ENCODE peak calls at places on chromosomes 16 and 17, in nine cellular contexts. F is CD8-positive, alpha-beta T cell; U is nephron progenitor cell; Q is cardiac muscle cell; V is fibroblast of lung; A is AG09309; I is A549; G is neural crest cell; J is GM13976. H is an unnamed sample.

GRCh38 chr17:31371511-31372097 is 19.9 kb upstream of the RAB11FIP4 start:
- DNase-seq in U (no peak), F (no peak), A (no peak), Q (peak), G (no peak), V (peak), J (no peak), I (no peak), H (no peak)

GRCh38 chr17:17127156-17127555 is 79.0 kb downstream of the PLD6 start:
- DNase-seq in I (no peak), J (no peak), G (no peak), A (no peak), F (no peak), U (no peak), Q (no peak), V (no peak), H (no peak)

GRCh38 chr16:85064186-85064585 is 36.6 kb downstream of the KIAA0513 start:
- DNase-seq in U (no peak), G (no peak), J (no peak), I (no peak), V (peak), Q (no peak), A (no peak), F (no peak), H (no peak)

GRCh38 chr16:84616515-84616914 is 1.4 kb downstream of the COTL1 start:
- DNase-seq in A (no peak), F (no peak), Q (no peak), I (no peak), G (no peak), V (no peak), J (no peak), U (no peak), H (no peak)

GRCh38 chr16:15811778-15812750 is 44.8 kb downstream of the MYH11 start:
- DNase-seq in U (no peak), V (peak), A (peak), I (no peak), J (no peak), F (no peak), G (no peak), Q (peak), H (peak)

GRCh38 chr16:85286970-85287814 is 174.9 kb upstream of the CIBAR2 start:
- DNase-seq in F (no peak), G (peak), U (peak), A (no peak), I (no peak), V (peak), J (no peak), Q (peak), H (peak)

GRCh38 chr16:73735954-73736353 is 560.7 kb upstream of the PSMD7 start:
- DNase-seq in J (no peak), I (no peak), A (no peak), F (no peak), U (no peak), Q (no peak), V (no peak), G (no peak), H (no peak)

GRCh38 chr17:73103661-73104335 is 11.3 kb upstream of the SLC39A11 start:
- DNase-seq in G (no peak), J (no peak), A (no peak), Q (no peak), U (no peak), F (no peak), V (peak), I (no peak), H (no peak)

GRCh38 chr17:36978810-36979584 is 30.2 kb downstream of the AATF start:
- DNase-seq in G (no peak), Q (peak), U (no peak), I (no peak), A (no peak), F (no peak), J (no peak), V (peak), H (no peak)

GRCh38 chr17:63295839-63296590 is 150.1 kb downstream of the CYB561 start:
- DNase-seq in G (no peak), U (no peak), J (no peak), I (no peak), F (no peak), V (no peak), Q (no peak), A (no peak), H (no peak)

GRCh38 chr17:82568997-82569393 is 49.5 kb downstream of the FOXK2 start:
- DNase-seq in J (no peak), I (no peak), U (no peak), Q (peak), A (no peak), F (no peak), G (no peak), V (no peak), H (no peak)

GRCh38 chr16:87369796-87370719 is 13.5 kb downstream of the FBXO31 start:
- DNase-seq in G (no peak), Q (no peak), U (no peak), A (no peak), V (no peak), J (no peak), F (no peak), I (no peak), H (no peak)

GRCh38 chr16:87919681-87919994 is 16.7 kb downstream of the CA5A start:
- DNase-seq in J (no peak), U (no peak), G (no peak), A (no peak), V (no peak), F (no peak), Q (no peak), I (no peak), H (no peak)

GRCh38 chr16:35573407-35573806 is 2114.0 kb downstream of the TP53TG3F start:
- DNase-seq in I (no peak), U (no peak), V (no peak), F (no peak), G (no peak), A (no peak), J (no peak), Q (no peak), H (no peak)

GRCh38 chr17:13843862-13844640 is 225.3 kb upstream of the COX10 start:
- DNase-seq in A (no peak), Q (peak), J (no peak), F (no peak), I (no peak), U (no peak), V (peak), G (no peak), H (no peak)

GRCh38 chr16:85988723-85989313 is 89.9 kb downstream of the IRF8 start:
- DNase-seq in Q (no peak), F (no peak), I (no peak), V (no peak), G (no peak), J (peak), U (no peak), A (no peak), H (no peak)

GRCh38 chr16:51153275-51153991 is 2.4 kb upstream of the SALL1 start:
- DNase-seq in I (no peak), A (no peak), U (peak), Q (no peak), F (no peak), J (no peak), G (peak), V (peak), H (no peak)

GRCh38 chr16:54987081-54987480 is 56.4 kb downstream of the IRX5 start:
- DNase-seq in A (no peak), V (no peak), F (no peak), Q (no peak), G (no peak), J (no peak), I (no peak), U (no peak), H (no peak)

GRCh38 chr17:64025732-64026294 is 5.4 kb upstream of the ICAM2 start:
- DNase-seq in J (peak), G (peak), V (peak), Q (peak), A (no peak), U (peak), F (peak), I (peak), H (no peak)

GRCh38 chr17:72525225-72525988 is 404.6 kb downstream of the SOX9 start:
- DNase-seq in I (no peak), V (no peak), U (no peak), Q (no peak), J (no peak), A (no peak), F (no peak), G (no peak), H (no peak)

GRCh38 chr16:46926470-46927225 is 42.5 kb downstream of the GPT2 start:
- DNase-seq in F (no peak), Q (no peak), U (no peak), J (no peak), A (no peak), I (no peak), G (no peak), V (no peak), H (no peak)

GRCh38 chr17:1485311-1485747 is 7.2 kb downstream of the MYO1C start:
- DNase-seq in V (no peak), A (no peak), F (no peak), U (peak), I (peak), Q (peak), G (peak), J (peak), H (no peak)

GRCh38 chr17:68356520-68356919 is 65.2 kb downstream of the ARSG start:
- DNase-seq in F (peak), U (no peak), Q (no peak), G (no peak), J (peak), I (no peak), V (peak), A (no peak), H (no peak)

GRCh38 chr17:65173284-65173793 is 36.2 kb downstream of the RGS9 start:
- DNase-seq in A (no peak), U (no peak), I (peak), Q (peak), G (no peak), F (peak), V (peak), J (no peak), H (no peak)

GRCh38 chr16:74768239-74768638 is 6.4 kb downstream of the FA2H start:
- DNase-seq in A (no peak), J (no peak), F (no peak), V (no peak), G (no peak), U (no peak), Q (no peak), I (no peak), H (no peak)

GRCh38 chr17:49952209-49952911 is 16.6 kb upstream of the DLX4 start:
- DNase-seq in J (peak), I (peak), A (peak), G (peak), U (peak), V (peak), F (peak), Q (peak), H (peak)

GRCh38 chr16:86926695-86927094 is 348.3 kb downstream of the FOXL1 start:
- DNase-seq in J (no peak), I (no peak), A (no peak), F (no peak), U (no peak), V (no peak), Q (no peak), G (no peak), H (no peak)

GRCh38 chr16:72986011-72986410 is 61.9 kb downstream of the ZFHX3 start:
- DNase-seq in V (no peak), G (no peak), A (no peak), J (no peak), I (no peak), Q (peak), U (no peak), F (no peak), H (no peak)

GRCh38 chr17:11644265-11645212 is 46.3 kb downstream of the DNAH9 start:
- DNase-seq in I (peak), G (peak), J (peak), Q (peak), A (no peak), U (peak), F (no peak), V (peak), H (no peak)

GRCh38 chr17:16918443-16918842 is 53.5 kb downstream of the TNFRSF13B start:
- DNase-seq in A (no peak), J (no peak), G (no peak), F (no peak), V (no peak), I (no peak), Q (no peak), U (no peak), H (no peak)

GRCh38 chr17:11330871-11331270 is 89.9 kb downstream of the SHISA6 start:
- DNase-seq in V (peak), J (no peak), G (no peak), U (peak), I (no peak), A (no peak), Q (peak), F (no peak), H (no peak)

GRCh38 chr17:34025179-34025551 is 229.9 kb upstream of the CCL2 start:
- DNase-seq in Q (no peak), I (no peak), U (no peak), F (no peak), G (no peak), V (no peak), J (no peak), A (no peak), H (no peak)

GRCh38 chr16:50597563-50598255 is 49.5 kb downstream of the NKD1 start:
- DNase-seq in G (no peak), J (no peak), I (no peak), F (no peak), U (no peak), V (no peak), Q (no peak), A (no peak), H (no peak)

GRCh38 chr16:55207679-55208294 is 116.2 kb upstream of the IRX6 start:
- DNase-seq in I (no peak), V (no peak), F (no peak), J (no peak), G (no peak), Q (no peak), U (no peak), A (no peak), H (no peak)

GRCh38 chr16:5416013-5416412 is 318.4 kb upstream of the EEF2KMT start:
- DNase-seq in I (no peak), Q (no peak), U (no peak), V (no peak), G (no peak), A (no peak), F (no peak), J (no peak), H (no peak)

GRCh38 chr16:5415123-5415522 is 317.5 kb upstream of the EEF2KMT start:
- DNase-seq in U (no peak), G (no peak), Q (no peak), J (no peak), A (no peak), I (no peak), F (no peak), V (no peak), H (no peak)

DNA sequence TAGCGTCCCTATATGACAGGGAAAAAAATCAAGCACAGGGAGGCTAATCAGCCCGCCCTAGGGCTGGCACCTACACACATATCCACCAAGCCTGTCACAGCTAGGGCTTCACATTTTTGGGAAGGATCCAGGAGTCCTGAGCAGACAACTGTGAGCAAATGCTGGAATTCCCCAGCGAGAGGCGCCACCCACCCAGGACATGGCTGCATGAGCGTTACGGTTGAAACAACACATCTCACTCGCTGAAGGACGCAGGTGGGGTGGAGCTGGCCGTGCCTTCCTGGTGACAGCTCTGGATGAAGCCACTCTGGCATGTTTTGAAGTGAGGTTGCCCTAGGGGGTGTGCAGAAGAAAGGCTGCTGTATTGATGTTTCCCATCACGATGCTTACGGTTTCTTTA is 315.1 kb upstream of the EEF2KMT start:
- DNase-seq in F (no peak), V (peak), Q (no peak), J (no peak), A (no peak), U (peak), I (no peak), G (no peak), H (no peak)
- TF ChIP-seq CTCF in F (no peak), V (no peak), Q (no peak), J (no peak), A (no peak), U (no peak), I (no peak), G (no peak), H (no peak)

DNA sequence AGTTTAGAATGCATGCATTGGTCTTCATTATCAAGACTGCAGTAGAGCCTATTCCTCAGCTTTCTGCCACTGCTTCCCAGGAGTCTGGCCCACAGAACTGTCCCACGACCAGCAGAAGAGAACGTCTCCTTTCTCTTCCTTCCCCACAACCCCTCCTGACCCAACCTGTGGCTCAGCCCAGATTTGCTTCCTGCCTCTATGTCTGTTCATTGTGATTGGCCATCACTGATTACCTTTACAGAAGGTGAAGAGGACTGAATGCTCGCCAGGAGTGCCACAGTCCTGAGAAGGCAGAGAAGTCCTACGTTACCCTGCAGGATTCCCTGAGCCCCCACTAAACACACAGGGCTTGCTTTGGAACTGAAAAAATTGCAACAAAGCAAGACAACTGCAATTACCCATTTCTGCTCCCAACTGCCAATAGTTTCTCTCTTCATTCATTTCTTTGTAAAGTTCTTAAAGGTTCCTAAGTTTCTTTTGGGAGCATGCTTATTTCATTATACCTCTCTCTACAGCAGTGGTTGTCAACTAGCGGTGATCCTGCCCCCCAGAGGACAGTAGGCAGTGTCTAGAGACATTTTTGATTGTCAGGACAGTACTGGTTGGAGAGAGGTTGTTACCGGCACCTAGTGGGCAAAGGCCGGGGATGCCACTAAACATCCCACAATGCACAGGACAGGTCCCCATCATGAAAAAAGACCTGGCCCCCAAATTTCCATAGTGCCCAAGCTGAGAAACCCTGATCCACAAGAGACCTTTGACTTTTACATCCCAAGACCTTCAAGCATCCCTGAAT is 4.5 kb upstream of the NAT9 start:
- DNase-seq in F (no peak), U (no peak), A (no peak), J (no peak), I (peak), Q (no peak), G (no peak), V (no peak), H (no peak)
- TF ChIP-seq CTCF in F (peak), U (peak), A (peak), J (no peak), I (peak), Q (peak), G (peak), V (peak), H (peak)

DNA sequence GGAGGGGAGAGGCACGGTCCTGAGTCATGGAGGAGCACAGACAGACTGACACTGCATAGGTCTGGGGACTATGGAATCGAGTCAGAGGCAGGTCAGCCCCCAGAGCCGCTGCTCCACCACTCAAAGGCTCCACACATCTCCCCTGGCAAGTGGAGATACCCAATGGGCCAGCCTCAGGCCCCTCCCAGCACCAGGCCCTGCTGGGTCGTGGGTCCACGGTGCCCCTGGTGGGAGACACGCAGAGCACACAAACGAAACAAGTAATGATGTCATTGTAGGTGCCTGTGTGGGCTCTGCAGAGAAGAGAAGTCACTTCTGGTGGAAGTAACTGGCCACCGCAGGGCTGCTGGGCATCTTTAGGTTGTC is 59.4 kb upstream of the ENPP7 start:
- DNase-seq in F (no peak), J (no peak), Q (no peak), U (no peak), G (no peak), V (no peak), A (no peak), I (no peak), H (no peak)
- TF ChIP-seq CTCF in F (no peak), J (no peak), Q (no peak), U (no peak), G (no peak), V (no peak), A (no peak), I (no peak), H (no peak)

DNA sequence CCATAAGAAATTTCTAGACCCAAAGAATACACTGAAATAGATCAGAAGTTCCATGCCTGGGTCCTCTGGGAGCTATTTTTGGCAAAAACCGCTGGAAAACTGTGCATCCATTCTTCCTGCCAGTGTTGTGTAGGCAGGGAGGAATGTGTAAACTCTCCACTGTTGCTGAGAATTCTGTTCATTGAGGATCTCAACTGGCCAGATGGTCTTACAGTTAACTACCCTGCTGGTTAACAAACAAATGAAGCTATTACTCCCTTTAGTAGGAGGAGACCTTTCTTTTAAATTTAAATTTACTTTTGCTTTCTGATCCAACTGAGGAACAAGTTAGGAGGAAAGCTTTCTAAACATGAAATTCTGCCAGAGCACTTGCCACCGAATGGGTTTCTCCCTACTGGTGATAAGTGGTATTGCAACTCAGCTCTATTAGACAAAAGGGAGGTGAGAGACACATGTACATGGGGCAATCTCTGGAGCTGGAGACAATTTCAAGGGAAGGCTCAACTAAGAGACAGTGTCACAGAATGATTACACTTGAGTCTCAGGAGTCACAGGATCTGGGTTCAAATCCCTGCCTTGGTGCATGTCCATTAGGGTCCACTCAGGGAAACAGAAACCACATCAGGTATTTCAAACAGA is 37.6 kb downstream of the SOCS1 start:
- DNase-seq in V (peak), I (no peak), A (no peak), U (no peak), J (no peak), G (no peak), Q (no peak), F (no peak), H (no peak)
- TF ChIP-seq CTCF in V (peak), I (peak), A (peak), U (peak), J (no peak), G (peak), Q (peak), F (peak), H (no peak)